ENCODE peak calls at places on chromosomes 6 and 20, in eight cellular contexts. Y, N, Q, W, D, A, B and R are unnamed samples.

GRCh38 chr20:32672982-32673727 is 586 bp downstream of the C20orf203 start:
- DNase-seq in Y (no peak), A (no peak), B (no peak), Q (no peak), N (no peak), W (no peak), D (no peak), R (no peak)

GRCh38 chr20:45828589-45828988 is 1.5 kb upstream of the TNNC2 start:
- DNase-seq in N (no peak), Q (no peak), W (no peak), A (peak; percentile 57), B (no peak), D (no peak), Y (no peak), R (no peak)

GRCh38 chr6:225121-225721 is 67.1 kb upstream of the DUSP22 start:
- DNase-seq in N (no peak), Q (no peak), W (no peak), D (no peak), Y (no peak), A (no peak), B (peak; percentile 58), R (no peak)

GRCh38 chr20:1173698-1174097 is 11.1 kb downstream of the TMEM74B start:
- DNase-seq in W (no peak), B (no peak), A (no peak), N (no peak), Y (no peak), Q (no peak), D (no peak), R (no peak)

GRCh38 chr20:24991897-24992419 is 593 bp downstream of the APMAP start:
- DNase-seq in A (no peak), D (peak; percentile 84), Y (peak; percentile 28), N (no peak), W (no peak), B (no peak), Q (no peak), R (peak; percentile 20)

GRCh38 chr6:138546733-138547185 is 47.5 kb upstream of the NHSL1 start:
- DNase-seq in W (no peak), Y (no peak), D (no peak), Q (peak; percentile 67), A (no peak), N (no peak), B (no peak), R (peak; percentile 42)

GRCh38 chr6:44073612-44074382 is 53.5 kb downstream of the MRPL14 start:
- DNase-seq in N (no peak), W (no peak), D (no peak), Q (no peak), A (no peak), B (no peak), Y (no peak), R (no peak)

GRCh38 chr20:8974009-8974708 is 94.7 kb upstream of the PLCB4 start:
- DNase-seq in Y (no peak), W (no peak), D (no peak), B (no peak), N (no peak), Q (no peak), A (no peak), R (no peak)

GRCh38 chr6:106692112-106692822 is 62.9 kb downstream of the QRSL1 start:
- DNase-seq in N (no peak), D (no peak), B (peak; percentile 27), A (no peak), Y (peak; percentile 31), Q (peak; percentile 15), W (no peak), R (peak; percentile 40)

GRCh38 chr6:6008648-6009421 is 2.1 kb upstream of the NRN1 start:
- DNase-seq in Q (no peak), B (peak; percentile 80), A (peak; percentile 32), N (peak; percentile 44), D (no peak), W (no peak), Y (peak; percentile 68), R (peak; percentile 88)

GRCh38 chr6:57173056-57173885 is 1.1 kb downstream of the BAG2 start:
- DNase-seq in D (no peak), N (peak; percentile 22), W (no peak), Y (peak; percentile 21), A (no peak), B (no peak), Q (peak; percentile 24), R (no peak)

GRCh38 chr6:15501806-15502450 is 160.9 kb downstream of the DTNBP1 start:
- DNase-seq in Q (peak; percentile 81), N (peak; percentile 70), A (peak; percentile 80), W (no peak), D (no peak), Y (no peak), B (no peak), R (peak; percentile 55)

GRCh38 chr6:53811746-53812145 is 16.9 kb downstream of the LRRC1 start:
- DNase-seq in B (no peak), W (no peak), D (no peak), A (no peak), N (no peak), Y (no peak), Q (no peak), R (no peak)

GRCh38 chr6:159977242-159978214 is 8.6 kb downstream of the IGF2R start:
- DNase-seq in D (no peak), A (peak; percentile 59), Y (no peak), B (no peak), Q (peak; percentile 69), N (peak; percentile 79), W (no peak), R (no peak)

DNA sequence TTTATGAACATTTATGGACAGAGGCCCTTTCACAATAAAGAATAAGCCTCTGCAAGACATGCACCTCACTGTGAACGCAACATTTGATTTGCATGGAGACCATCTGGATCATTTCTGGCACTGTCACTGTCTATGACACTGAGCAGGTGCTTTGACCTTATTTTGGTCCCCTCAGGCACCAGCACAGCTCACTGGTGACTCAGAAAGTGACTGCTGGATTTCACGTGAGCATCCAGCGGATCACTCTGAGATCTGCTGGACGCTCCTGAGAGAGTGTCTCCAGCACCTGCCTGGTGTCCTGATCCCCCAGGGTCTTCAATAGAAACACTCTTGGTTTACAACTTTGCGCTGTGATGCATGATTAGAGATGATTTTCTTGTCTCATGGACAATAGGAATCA is 375.7 kb downstream of the TENT5A start:
- DNase-seq in D (no peak), Q (no peak), Y (no peak), W (no peak), B (no peak), N (no peak), A (no peak), R (no peak)
- TF ChIP-seq POLR2A in D (no peak), Q (no peak), Y (no peak), W (no peak), B (no peak), N (no peak), A (no peak), R (no peak)

DNA sequence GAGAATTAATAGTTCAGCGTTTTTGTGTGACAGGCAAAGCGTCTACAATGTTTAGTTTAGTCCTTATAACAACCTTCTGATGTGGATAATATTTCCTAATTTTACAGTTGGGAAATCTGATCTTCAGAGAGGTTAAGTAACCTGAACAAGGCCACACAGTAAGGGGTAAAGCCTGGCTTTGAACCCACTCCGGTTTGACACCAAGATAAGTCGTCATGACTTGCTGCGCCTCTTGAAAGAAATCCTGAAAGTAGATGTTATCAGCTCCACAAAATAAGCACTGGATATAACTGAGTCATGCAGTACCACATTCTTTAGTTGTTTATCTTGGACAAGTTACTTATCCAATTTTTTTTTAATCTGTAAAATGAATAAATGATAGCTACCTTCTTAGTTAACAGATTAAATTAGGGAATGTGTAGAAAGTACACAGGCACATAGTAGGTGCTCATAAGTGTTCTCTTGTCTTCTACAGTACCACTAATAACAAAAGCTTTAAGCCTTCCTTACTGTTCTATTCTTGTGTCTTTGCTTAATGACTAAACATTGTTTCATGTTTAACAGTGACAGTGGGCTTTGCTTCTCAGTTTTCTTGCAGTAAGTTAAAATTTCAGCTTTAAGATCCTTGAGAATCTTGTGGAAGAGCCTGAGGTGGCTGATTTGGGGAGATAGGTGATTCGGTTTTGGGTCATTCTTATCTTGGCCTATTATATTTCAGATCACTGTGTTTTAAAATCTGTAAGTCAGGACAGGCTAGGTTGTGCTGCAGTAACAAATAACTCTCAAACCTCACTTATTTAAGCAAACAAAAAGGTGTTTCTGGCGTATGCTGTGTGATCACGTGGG is 2.1 kb downstream of the HIVEP1 start:
- DNase-seq in Q (peak; percentile 90), D (no peak), B (no peak), A (no peak), Y (no peak), W (no peak), N (no peak), R (peak; percentile 50)
- TF ChIP-seq POLR2A in Q (no peak), D (no peak), B (no peak), A (no peak), Y (no peak), W (no peak), N (no peak), R (no peak)

GRCh38 chr6:154572592-154572991 is 62.1 kb upstream of the CNKSR3 start:
- DNase-seq in W (no peak), Y (no peak), N (no peak), Q (no peak), D (no peak), A (no peak), B (no peak), R (no peak)
- TF ChIP-seq POLR2A in W (no peak), Y (no peak), N (no peak), Q (no peak), D (no peak), A (no peak), B (no peak), R (no peak)

GRCh38 chr6:167493310-167493709 is 168.4 kb downstream of the TTLL2 start:
- DNase-seq in Y (no peak), Q (no peak), A (no peak), N (no peak), B (no peak), W (no peak), D (no peak), R (no peak)

GRCh38 chr6:167494698-167495435 is 170.0 kb downstream of the TTLL2 start:
- DNase-seq in N (no peak), A (no peak), W (no peak), Y (no peak), B (no peak), D (no peak), Q (no peak), R (no peak)

GRCh38 chr6:167493961-167494697 is 169.2 kb downstream of the TTLL2 start:
- DNase-seq in N (peak; percentile 76), A (peak; percentile 82), B (no peak), W (no peak), Y (no peak), D (no peak), Q (no peak), R (no peak)

GRCh38 chr6:167492096-167492449 is 167.2 kb downstream of the TTLL2 start:
- DNase-seq in Q (no peak), N (no peak), Y (no peak), W (no peak), B (no peak), A (no peak), D (no peak), R (no peak)

DNA sequence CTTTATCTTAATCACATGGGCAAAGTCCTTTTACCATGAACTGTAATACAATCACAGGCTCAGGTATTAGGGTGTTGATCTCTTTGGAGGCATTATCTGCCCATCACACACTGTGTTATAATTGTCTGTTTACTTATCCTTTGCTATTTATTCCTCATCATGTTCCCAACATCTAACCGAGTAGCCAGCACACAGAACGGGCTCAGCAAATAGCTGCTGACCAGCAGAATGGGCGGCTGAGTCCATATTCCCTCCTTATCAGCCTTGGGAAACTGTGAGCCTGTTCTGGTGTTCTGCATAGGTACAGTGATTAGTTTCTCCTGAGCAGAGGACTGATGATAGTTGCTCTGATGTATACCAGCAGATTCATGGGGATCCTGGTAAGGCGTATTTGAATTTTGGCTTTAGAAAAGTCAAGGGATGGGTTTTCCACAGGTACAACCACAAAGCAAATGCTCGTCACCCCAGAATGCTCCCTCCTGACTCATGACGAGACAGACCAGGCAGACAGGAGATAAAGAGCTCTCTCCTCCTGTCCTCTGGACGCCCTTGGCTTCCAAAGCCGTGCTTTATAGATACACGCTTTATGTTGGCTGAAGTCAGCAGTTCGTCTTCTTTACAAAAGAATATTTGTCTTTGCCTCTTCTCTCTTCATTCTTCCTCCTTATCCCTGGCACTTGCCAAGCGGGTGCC is 166.7 kb downstream of the TTLL2 start:
- DNase-seq in D (no peak), A (no peak), Q (no peak), N (no peak), W (no peak), Y (no peak), B (no peak), R (no peak)
- TF ChIP-seq POLR2A in D (no peak), A (no peak), Q (no peak), N (no peak), W (no peak), Y (no peak), B (no peak), R (no peak)